ENCODE peak calls at places on chromosome 11, in ten cellular contexts. C is CD4-positive, alpha-beta T cell; J is frontal cortex; H is stimulated activated CD4-positive, alpha-beta T cell treated with anti-CD3 and anti-CD28 coated beads, Interleukin-4, amount 100 ng/mL, for 48 hours; Q is amygdala; T is NCI-H774; O is MV-4-11; M is cardiac fibroblast; K is K562; A is neural crest cell. P is an unnamed sample.

GRCh38 chr11:10298342-10298741 is 4.3 kb upstream of the SBF2 start:
- DNase-seq in O (peak), C (peak), A (no peak), M (peak), T (no peak), H (no peak), K (no peak), Q (no peak), J (no peak), P (no peak)

GRCh38 chr11:126339866-126340434 is 15.5 kb upstream of the ST3GAL4 start:
- DNase-seq in J (no peak), K (no peak), C (no peak), A (no peak), T (no peak), Q (no peak), M (peak), O (no peak), H (no peak), P (peak)

GRCh38 chr11:1948389-1948788 is 1.3 kb downstream of the MRPL23 start:
- DNase-seq in A (no peak), K (no peak), H (no peak), M (no peak), Q (no peak), O (no peak), C (no peak), J (no peak), T (no peak), P (no peak)

GRCh38 chr11:19433791-19434190 is 193.0 kb upstream of the E2F8 start:
- DNase-seq in A (no peak), T (no peak), O (no peak), M (no peak), K (no peak), Q (no peak), H (no peak), C (no peak), J (no peak), P (no peak)

GRCh38 chr11:6667733-6668374 is 12.2 kb upstream of the DCHS1 start:
- DNase-seq in O (peak), J (no peak), K (peak), H (no peak), A (no peak), Q (no peak), M (peak), T (no peak), C (no peak), P (peak)

GRCh38 chr11:6402561-6402981 is 12.3 kb downstream of the SMPD1 start:
- DNase-seq in A (no peak), Q (no peak), O (peak), M (no peak), H (no peak), C (peak), T (no peak), J (no peak), K (no peak), P (no peak)

GRCh38 chr11:11816511-11817319 is 25.1 kb upstream of the USP47 start:
- DNase-seq in T (no peak), C (no peak), K (no peak), H (no peak), J (no peak), A (no peak), O (no peak), M (peak), Q (no peak), P (no peak)

GRCh38 chr11:45791524-45791923 is 13.4 kb upstream of the SLC35C1 start:
- DNase-seq in J (no peak), M (no peak), O (no peak), Q (no peak), H (no peak), C (no peak), A (no peak), T (no peak), K (no peak), P (peak)

GRCh38 chr11:78109011-78109685 is 29.5 kb upstream of the NDUFC2 start:
- DNase-seq in J (no peak), H (no peak), A (no peak), Q (no peak), T (no peak), K (no peak), M (no peak), C (no peak), O (peak), P (no peak)